ENCODE peak calls at places on chromosome 9, in six cellular contexts. R is astrocyte of the cerebellum, Q is astrocyte of the spinal cord, L is SK-N-MC, K is HFF-Myc, H is mammary epithelial cell. U is an unnamed sample.

GRCh38 chr9:94757158-94757557 is 30.7 kb downstream of the AOPEP start:
- DNase-seq in R (peak), Q (peak), L (no peak), K (no peak), H (no peak), U (no peak)

GRCh38 chr9:99177576-99178365 is 44.0 kb downstream of the ALG2 start:
- DNase-seq in R (no peak), Q (no peak), L (no peak), K (no peak), H (no peak), U (no peak)

GRCh38 chr9:28518439-28518838 is 945.2 kb upstream of the C9orf72 start:
- DNase-seq in R (no peak), Q (no peak), L (no peak), K (no peak), H (no peak), U (no peak)

GRCh38 chr9:109766351-109766750 is 13.6 kb upstream of the PALM2AKAP2 start:
- DNase-seq in R (no peak), Q (peak), L (peak), K (no peak), H (peak), U (no peak)

GRCh38 chr9:110173322-110173642 is 34.7 kb downstream of the C9orf152 start:
- DNase-seq in R (no peak), Q (no peak), L (no peak), K (no peak), H (no peak), U (no peak)

GRCh38 chr9:113886933-113887332 is 10.8 kb downstream of the ZNF618 start:
- DNase-seq in R (no peak), Q (peak), L (no peak), K (no peak), H (peak), U (no peak)

GRCh38 chr9:13139641-13140171 is 139.8 kb downstream of the MPDZ start:
- DNase-seq in R (peak), Q (peak), L (peak), K (peak), H (peak), U (peak)

GRCh38 chr9:132234501-132235045 is 72.7 kb downstream of the NTNG2 start:
- DNase-seq in R (no peak), Q (no peak), L (no peak), K (no peak), H (no peak), U (no peak)

GRCh38 chr9:25716220-25716872 is 38.1 kb upstream of the TUSC1 start:
- DNase-seq in R (peak), Q (peak), L (peak), K (peak), H (peak), U (no peak)

GRCh38 chr9:10387282-10387681 is 225.5 kb downstream of the PTPRD start:
- DNase-seq in R (no peak), Q (no peak), L (no peak), K (no peak), H (no peak), U (no peak)

GRCh38 chr9:78971505-78971904 is 600.3 kb upstream of the TLE4 start:
- DNase-seq in R (no peak), Q (no peak), L (no peak), K (no peak), H (no peak), U (no peak)

GRCh38 chr9:35935261-35935660 is 22.7 kb downstream of the OR2S2 start:
- DNase-seq in R (no peak), Q (no peak), L (no peak), K (no peak), H (no peak), U (no peak)

GRCh38 chr9:35649431-35650340 is 1.0 kb downstream of the SIT1 start:
- DNase-seq in R (no peak), Q (peak), L (no peak), K (no peak), H (no peak), U (no peak)

GRCh38 chr9:138103111-138103823 is 225.7 kb downstream of the CACNA1B start:
- DNase-seq in R (no peak), Q (no peak), L (no peak), K (no peak), H (no peak), U (no peak)
- H3K4me3 ChIP-seq in R (no peak), Q (no peak), L (no peak), K (no peak), H (no peak), U (no peak)

GRCh38 chr9:129312251-129312650 is 134.2 kb upstream of the IER5L start:
- DNase-seq in R (no peak), Q (no peak), L (no peak), K (no peak), H (no peak), U (no peak)
- H3K4me3 ChIP-seq in R (no peak), Q (no peak), L (no peak), K (no peak), H (no peak), U (no peak)

DNA sequence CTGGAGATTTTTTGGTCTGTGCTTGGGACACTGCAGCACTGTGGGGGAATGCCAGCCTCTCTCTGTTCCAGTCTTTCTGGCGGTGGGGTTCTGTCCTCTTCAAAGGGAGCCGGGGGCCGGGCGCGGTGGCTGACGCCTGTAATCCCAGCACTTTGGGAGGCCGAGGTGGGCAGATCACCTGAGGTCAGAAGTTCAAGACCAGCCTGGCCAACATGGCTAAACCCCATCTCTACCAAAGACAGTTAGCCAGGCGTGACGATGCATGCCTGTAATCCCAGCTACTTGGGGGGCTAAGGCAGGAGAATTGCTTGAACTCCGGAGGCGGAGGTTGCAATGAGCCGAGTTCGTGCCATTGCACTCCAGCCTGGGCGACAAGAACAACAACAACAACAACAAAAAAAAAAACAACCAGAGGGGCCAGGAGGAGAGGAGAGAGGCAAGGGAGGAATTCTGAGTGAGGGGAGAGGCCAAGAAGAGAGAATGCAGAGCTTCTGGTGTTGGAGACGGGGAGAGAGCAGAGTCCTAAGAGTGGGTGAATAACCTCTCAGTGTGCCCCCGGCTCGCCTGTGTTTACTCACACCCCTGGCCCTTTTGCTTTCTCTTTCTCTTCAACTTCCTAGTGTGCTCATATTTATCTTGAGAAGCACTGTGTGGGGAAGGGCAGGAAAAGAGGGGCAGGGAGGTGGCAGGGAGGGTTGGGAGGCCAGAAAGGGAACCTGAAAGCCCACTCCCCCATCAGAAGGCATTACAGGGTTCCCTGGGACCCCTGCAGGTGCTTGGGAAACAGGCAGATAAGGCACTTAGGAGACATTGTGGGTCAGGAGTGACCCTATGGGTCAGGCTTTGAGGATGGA is 3.2 kb upstream of the SET start:
- DNase-seq in R (no peak), Q (no peak), L (no peak), K (no peak), H (no peak), U (no peak)
- H3K4me3 ChIP-seq in R (no peak), Q (no peak), L (peak), K (peak), H (peak), U (peak)

DNA sequence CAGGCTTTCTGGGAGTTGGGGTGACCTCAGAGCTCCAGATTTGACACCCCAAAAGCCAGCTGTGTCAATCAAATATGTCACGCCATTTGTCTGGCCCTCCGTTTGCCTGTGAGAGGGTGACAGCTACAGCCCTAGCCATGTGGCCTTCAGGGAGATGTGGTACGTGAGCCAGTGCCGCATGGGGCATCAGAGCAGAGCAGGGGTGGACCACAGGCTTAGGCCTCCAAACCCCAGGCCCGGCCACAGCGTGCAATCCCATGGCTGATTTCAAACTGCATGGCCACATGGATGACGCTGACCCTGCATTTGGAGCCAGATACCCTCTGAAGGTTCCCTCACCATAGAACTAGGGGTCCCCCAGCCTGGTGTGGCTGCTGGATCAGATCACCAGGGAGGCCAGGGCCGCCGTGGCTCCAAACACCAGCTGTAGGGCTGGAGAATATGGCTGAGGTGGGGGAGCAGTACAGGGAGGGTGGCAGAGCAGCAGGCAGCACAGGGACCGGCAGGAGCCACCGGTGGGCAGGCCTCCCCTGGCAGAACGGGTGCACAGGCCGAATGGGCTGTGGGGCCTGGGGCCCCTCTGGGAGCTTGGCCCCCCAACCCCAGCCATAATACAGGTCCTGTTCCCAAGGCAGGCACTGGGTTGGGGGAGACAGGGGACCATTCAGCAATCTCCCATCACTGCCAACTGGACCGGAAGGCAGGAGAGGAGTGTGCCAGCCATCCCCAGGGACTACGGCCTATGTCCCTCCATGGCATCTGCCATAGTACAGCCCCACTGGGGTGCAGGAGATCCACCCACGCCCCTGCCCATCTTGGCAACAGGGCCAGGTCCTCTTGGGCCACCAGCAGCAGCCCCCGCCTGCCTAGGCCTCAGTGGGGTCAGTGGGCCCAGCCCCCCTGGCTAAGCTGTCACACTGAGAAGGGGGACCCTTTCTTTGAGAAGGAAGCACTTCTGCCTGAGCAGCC is 1.5 kb downstream of the SAPCD2 start:
- DNase-seq in R (no peak), Q (no peak), L (no peak), K (no peak), H (no peak), U (no peak)
- H3K4me3 ChIP-seq in R (peak), Q (peak), L (peak), K (peak), H (peak), U (peak)

GRCh38 chr9:33445941-33446506 is 1.4 kb downstream of the AQP3 start:
- DNase-seq in R (no peak), Q (no peak), L (no peak), K (no peak), H (no peak), U (no peak)

GRCh38 chr9:33446507-33447403 is 638 bp downstream of the AQP3 start:
- DNase-seq in R (no peak), Q (peak), L (no peak), K (no peak), H (peak), U (no peak)

GRCh38 chr9:33449715-33450114 is 2.3 kb upstream of the AQP3 start:
- DNase-seq in R (no peak), Q (no peak), L (no peak), K (no peak), H (no peak), U (no peak)

GRCh38 chr9:33447404-33448158 is at the start of gene AQP3:
- DNase-seq in R (no peak), Q (peak), L (no peak), K (no peak), H (peak), U (peak)

DNA sequence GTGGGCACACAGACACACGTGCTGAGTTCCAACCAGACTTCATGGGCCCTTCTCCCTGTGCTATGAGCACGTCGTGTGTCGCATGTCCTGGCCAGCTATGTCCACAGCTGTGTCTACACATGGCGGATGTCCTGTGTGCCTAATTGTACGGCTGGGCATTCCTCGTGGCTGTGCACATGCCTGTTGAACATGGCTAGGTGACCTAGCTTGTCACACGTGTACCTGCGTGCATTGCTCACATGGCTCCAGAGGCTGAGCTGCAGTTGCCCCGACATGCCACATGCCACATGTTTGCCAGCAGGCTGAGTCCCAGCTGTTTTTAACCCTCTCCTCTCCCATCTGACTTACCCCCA is 742 bp upstream of the AQP3 start:
- DNase-seq in R (no peak), Q (no peak), L (no peak), K (no peak), H (peak), U (no peak)
- H3K4me3 ChIP-seq in R (no peak), Q (no peak), L (no peak), K (no peak), H (no peak), U (no peak)

DNA sequence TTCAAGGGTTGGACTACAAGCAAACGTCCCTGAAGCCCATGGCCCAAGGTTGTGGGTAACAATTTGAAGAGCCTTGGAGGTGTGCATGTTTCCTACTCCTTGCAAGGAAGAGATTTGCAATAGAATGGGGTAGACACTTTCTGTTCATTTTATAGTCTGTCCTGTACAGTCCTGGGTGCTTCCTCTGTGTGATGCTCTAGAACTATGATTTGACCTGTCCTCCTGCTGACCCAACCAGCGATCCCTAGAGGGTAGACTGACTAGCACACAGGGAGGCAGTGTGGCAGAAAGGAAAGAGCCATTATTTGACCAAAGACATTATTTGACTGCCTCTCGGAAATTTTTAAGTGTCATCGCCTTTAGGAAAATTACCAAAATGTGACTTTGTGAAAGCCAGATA is 106.6 kb downstream of the DMRT2 start:
- DNase-seq in R (no peak), Q (no peak), L (no peak), K (no peak), H (no peak), U (no peak)
- H3K4me3 ChIP-seq in R (no peak), Q (no peak), L (no peak), K (no peak), H (no peak), U (no peak)

GRCh38 chr9:125633116-125633743 is 73.8 kb downstream of the MAPKAP1 start:
- DNase-seq in R (no peak), Q (no peak), L (no peak), K (no peak), H (peak), U (no peak)
- H3K4me3 ChIP-seq in R (no peak), Q (no peak), L (no peak), K (no peak), H (no peak), U (no peak)

GRCh38 chr9:14907360-14907685 is 2.9 kb downstream of the FREM1 start:
- DNase-seq in R (no peak), Q (no peak), L (no peak), K (no peak), H (no peak), U (no peak)
- H3K4me3 ChIP-seq in R (no peak), Q (no peak), L (peak), K (no peak), H (no peak), U (no peak)